ENCODE peak calls at places on chromosomes 2 and 18, in nine cellular contexts. G is IMR-90, Q is foreskin fibroblast, R is colonic mucosa, U is thoracic aorta, M is kidney epithelial cell, O is RWPE1, Z is endothelial cell, V is lower lobe of right lung. B is an unnamed sample.
A peak's percentile ranks its signal among the peaks of the same experiment; 100 is the strongest.

GRCh38 chr2:231483398-231484329 is 19.4 kb upstream of the NCL start:
- DNase-seq in G (no peak), Q (peak; percentile 39), R (no peak), U (no peak), M (no peak), O (no peak), Z (no peak), V (peak; percentile 59), B (no peak)

GRCh38 chr18:6836331-6836730 is 106.8 kb downstream of the ARHGAP28 start:
- DNase-seq in G (peak; percentile 2), Q (no peak), R (no peak), U (no peak), M (no peak), O (peak; percentile 13), Z (no peak), V (no peak), B (no peak)

GRCh38 chr2:106232633-106233032 is 38.5 kb upstream of the UXS1 start:
- DNase-seq in G (no peak), Q (no peak), R (no peak), U (no peak), M (no peak), O (no peak), Z (no peak), V (no peak), B (no peak)

GRCh38 chr2:42025151-42025582 is 22.7 kb upstream of the PKDCC start:
- DNase-seq in G (peak; percentile 71), Q (peak; percentile 41), R (no peak), U (no peak), M (no peak), O (no peak), Z (peak; percentile 26), V (no peak), B (no peak)

GRCh38 chr18:50182516-50182915 is 12.4 kb downstream of the MYO5B start:
- DNase-seq in G (no peak), Q (no peak), R (no peak), U (no peak), M (no peak), O (no peak), Z (no peak), V (no peak), B (no peak)

GRCh38 chr18:48256848-48257247 is 152.3 kb downstream of the ZBTB7C start:
- DNase-seq in G (no peak), Q (no peak), R (no peak), U (no peak), M (no peak), O (no peak), Z (no peak), V (no peak), B (no peak)

GRCh38 chr2:9982248-9982647 is 30.8 kb downstream of the GRHL1 start:
- DNase-seq in G (peak; percentile 93), Q (peak; percentile 95), R (no peak), U (no peak), M (no peak), O (no peak), Z (no peak), V (no peak), B (no peak)

GRCh38 chr2:42931147-42931817 is 138.9 kb upstream of the HAAO start:
- DNase-seq in G (no peak), Q (peak; percentile 47), R (no peak), U (no peak), M (no peak), O (no peak), Z (peak; percentile 52), V (no peak), B (no peak)

GRCh38 chr2:144320491-144320890 is 199.4 kb downstream of the ZEB2 start:
- DNase-seq in G (peak; percentile 28), Q (peak; percentile 78), R (no peak), U (peak; percentile 8), M (no peak), O (peak; percentile 57), Z (no peak), V (no peak), B (peak; percentile 36)

GRCh38 chr18:52288403-52289004 is 51.5 kb upstream of the DCC start:
- DNase-seq in G (no peak), Q (peak; percentile 31), R (peak; percentile 23), U (no peak), M (no peak), O (peak; percentile 18), Z (peak; percentile 57), V (peak; percentile 51), B (peak; percentile 62)

GRCh38 chr2:209314641-209315040 is 109.2 kb upstream of the MAP2 start:
- DNase-seq in G (no peak), Q (peak; percentile 11), R (no peak), U (no peak), M (peak; percentile 9), O (no peak), Z (no peak), V (no peak), B (no peak)

GRCh38 chr2:145094353-145094752 is 574.4 kb upstream of the ZEB2 start:
- DNase-seq in G (peak; percentile 46), Q (peak; percentile 61), R (no peak), U (no peak), M (no peak), O (no peak), Z (no peak), V (no peak), B (no peak)

GRCh38 chr2:153601812-153602211 is 123.2 kb upstream of the RPRM start:
- DNase-seq in G (no peak), Q (no peak), R (no peak), U (no peak), M (no peak), O (no peak), Z (no peak), V (no peak), B (no peak)

GRCh38 chr2:110717734-110718133 is 14.6 kb upstream of the ACOXL start:
- DNase-seq in G (no peak), Q (no peak), R (no peak), U (no peak), M (no peak), O (no peak), Z (no peak), V (no peak), B (no peak)

GRCh38 chr18:78770149-78771139 is 209.2 kb upstream of the SALL3 start:
- DNase-seq in G (no peak), Q (no peak), R (no peak), U (no peak), M (no peak), O (no peak), Z (no peak), V (no peak), B (no peak)

DNA sequence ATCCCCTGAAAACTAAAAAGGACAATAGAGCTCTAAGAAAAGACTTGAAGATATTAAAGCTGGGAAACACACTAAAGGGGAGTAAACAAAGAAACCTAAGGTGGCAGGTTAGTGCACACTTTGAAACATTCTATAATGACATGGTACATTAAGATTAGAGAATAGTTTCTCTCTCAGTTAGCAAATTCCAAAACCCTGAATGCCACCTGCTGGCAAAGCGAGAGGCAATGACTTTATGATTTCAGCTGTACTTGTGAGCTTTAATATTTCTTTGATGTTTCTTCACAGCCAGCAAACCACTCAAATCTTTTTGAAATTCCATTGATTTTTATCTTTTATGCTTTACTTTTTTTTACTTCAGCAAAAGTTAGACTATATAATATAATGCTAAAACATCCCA is 86.3 kb downstream of the LRP2 start:
- DNase-seq in G (no peak), Q (peak; percentile 1), R (no peak), U (no peak), M (no peak), O (no peak), Z (no peak), V (no peak), B (peak; percentile 32)
- TF ChIP-seq CTCF in G (peak; percentile 6), Q (no peak), R (no peak), U (peak; percentile 14), M (peak; percentile 43), O (no peak), Z (no peak), V (peak; percentile 26), B (no peak)

GRCh38 chr2:176269319-176270099 is at the start of gene MTX2:
- DNase-seq in G (peak; percentile 57), Q (peak; percentile 87), R (peak; percentile 82), U (peak; percentile 7), M (no peak), O (peak; percentile 60), Z (peak; percentile 72), V (peak; percentile 85), B (peak; percentile 86)
- TF ChIP-seq CTCF in G (no peak), Q (peak; percentile 8), R (no peak), U (no peak), M (no peak), O (no peak), Z (no peak), V (no peak), B (peak; percentile 26)

DNA sequence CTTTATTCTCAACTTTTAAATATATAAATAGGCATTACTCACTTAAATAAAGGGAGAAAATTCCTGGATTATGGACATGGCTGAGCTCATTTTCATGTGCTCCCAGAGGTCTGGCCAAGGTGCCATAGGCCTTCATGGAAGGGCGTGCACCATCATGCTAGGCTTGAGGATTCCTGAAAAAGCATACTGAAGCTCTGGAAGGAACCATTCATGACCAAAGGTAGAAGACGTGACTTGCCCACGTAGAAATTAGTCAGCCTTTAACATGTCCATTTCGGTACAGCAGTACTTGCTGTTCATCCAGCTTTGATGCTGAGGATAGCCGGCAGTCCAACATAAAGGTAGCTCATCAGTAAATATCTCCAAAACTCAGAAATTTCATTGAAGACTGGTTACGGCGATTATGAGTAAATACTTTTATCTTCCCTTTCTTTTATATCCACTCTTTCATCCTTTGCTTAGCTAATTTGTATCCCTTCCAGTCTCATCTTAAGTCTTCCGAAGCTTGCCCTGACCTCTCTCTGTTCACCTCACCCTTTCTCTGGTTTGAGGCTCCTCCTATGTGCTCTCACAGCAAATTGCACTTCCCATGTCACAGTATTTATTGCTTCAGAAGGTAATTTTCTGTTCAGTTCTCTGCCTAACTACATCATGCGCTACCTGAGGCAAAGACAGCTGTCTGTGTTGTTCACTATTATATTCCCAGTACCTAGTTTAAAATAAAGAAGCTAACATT is 32.3 kb upstream of the ASNSD1 start:
- DNase-seq in G (no peak), Q (peak; percentile 15), R (no peak), U (no peak), M (no peak), O (no peak), Z (no peak), V (no peak), B (no peak)
- TF ChIP-seq CTCF in G (no peak), Q (no peak), R (no peak), U (no peak), M (no peak), O (no peak), Z (no peak), V (no peak), B (no peak)

DNA sequence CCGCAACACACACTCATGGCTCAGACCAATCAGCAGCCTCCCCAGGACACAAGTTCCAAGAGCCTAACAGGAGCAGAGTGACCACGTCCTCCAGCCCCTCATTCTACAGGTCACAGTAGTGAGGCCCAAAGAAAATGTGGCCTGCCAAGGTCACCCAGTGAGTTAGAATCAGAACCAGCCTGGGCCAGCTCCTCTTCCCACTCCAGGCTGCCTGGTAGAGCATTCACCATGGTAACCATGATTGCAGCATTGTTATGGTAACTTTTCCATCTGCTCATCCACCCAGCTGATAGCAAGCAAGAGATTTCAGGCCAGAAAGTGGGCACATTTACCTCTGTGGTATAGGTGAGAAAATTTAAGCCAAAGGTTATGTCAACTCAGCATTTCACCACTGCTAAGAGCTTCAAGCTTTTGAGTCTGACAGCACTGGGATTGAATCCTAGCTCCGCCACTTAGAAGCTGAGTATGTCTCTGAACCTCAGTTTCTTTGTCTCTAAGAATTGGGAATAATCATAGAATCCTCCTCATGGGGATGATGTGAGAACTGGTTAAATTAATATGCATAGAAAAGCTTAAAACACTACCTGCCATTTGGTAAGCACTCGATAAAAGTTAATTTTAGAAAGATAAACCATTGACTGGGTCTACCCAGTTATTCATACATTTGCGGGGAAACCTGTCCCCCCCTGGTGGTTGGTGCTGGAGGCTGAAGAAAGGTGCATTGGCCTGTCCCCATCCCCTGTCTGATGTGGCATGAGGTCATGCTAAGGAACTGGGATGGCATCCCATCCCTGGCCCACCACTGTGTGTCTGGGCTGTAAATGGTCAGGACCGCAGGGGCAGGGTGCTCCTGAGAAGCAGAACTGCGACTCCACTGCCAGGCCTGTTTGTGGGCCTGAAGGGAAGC is 181.5 kb downstream of the KLHL29 start:
- DNase-seq in G (peak; percentile 32), Q (peak; percentile 62), R (no peak), U (no peak), M (no peak), O (peak; percentile 49), Z (peak; percentile 53), V (no peak), B (peak; percentile 54)
- TF ChIP-seq CTCF in G (peak; percentile 36), Q (peak; percentile 33), R (peak; percentile 19), U (peak; percentile 20), M (peak; percentile 55), O (no peak), Z (peak; percentile 56), V (peak; percentile 28), B (peak; percentile 44)